ENCODE peak calls at places on chromosomes 6 and 20, in four cellular contexts. S is left cardiac atrium; U is AG20443; G is CD4-positive, CD25-positive, alpha-beta regulatory T cell. D is an unnamed sample.

GRCh38 chr6:125512621-125513020 is 210.9 kb upstream of the HDDC2 start:
- DNase-seq in S (no peak), U (no peak), G (peak), D (no peak)

GRCh38 chr6:16239090-16239797 is 857 bp downstream of the GMPR start:
- DNase-seq in S (peak), U (peak), G (peak), D (peak)

GRCh38 chr6:8462694-8463093 is 27.3 kb upstream of the SLC35B3 start:
- DNase-seq in S (no peak), U (no peak), G (no peak), D (no peak)

GRCh38 chr20:34581341-34582189 is 23.0 kb downstream of the MAP1LC3A start:
- DNase-seq in S (peak), U (peak), G (peak), D (peak)

GRCh38 chr6:140062042-140063041 is 687.9 kb upstream of the CITED2 start:
- DNase-seq in S (peak), U (peak), G (no peak), D (peak)

GRCh38 chr6:30007132-30007764 is 53.8 kb upstream of the POLR1H start:
- DNase-seq in S (peak), U (peak), G (peak), D (no peak)

GRCh38 chr6:12545141-12545540 is 171.4 kb upstream of the PHACTR1 start:
- DNase-seq in S (no peak), U (no peak), G (no peak), D (no peak)

GRCh38 chr6:163897030-163897429 is 482.5 kb downstream of the QKI start:
- DNase-seq in S (no peak), U (peak), G (no peak), D (peak)